ENCODE peak calls at places on chromosomes 12 and 14, in four cellular contexts. R is K562, X is WTC11, L is HepG2. V is an unnamed sample.

GRCh38 chr12:18479266-18479665 is 217.9 kb downstream of the PIK3C2G start:
- DNase-seq in R (no peak), X (no peak), L (no peak), V (no peak)

GRCh38 chr12:80268924-80269749 is 169.8 kb downstream of the OTOGL start:
- DNase-seq in R (no peak), X (no peak), L (no peak), V (no peak)

GRCh38 chr12:44960856-44961255 is 84.7 kb upstream of the NELL2 start:
- DNase-seq in R (no peak), X (peak; percentile 64), L (peak; percentile 8), V (no peak)

GRCh38 chr12:26691234-26691970 is 141.6 kb downstream of the ITPR2 start:
- DNase-seq in R (peak; percentile 79), X (peak; percentile 40), L (peak; percentile 24), V (no peak)

GRCh38 chr14:34324363-34324795 is 137.7 kb downstream of the SPTSSA start:
- DNase-seq in R (peak; percentile 51), X (no peak), L (peak; percentile 71), V (peak; percentile 52)

GRCh38 chr14:51666831-51667230 is 15.1 kb downstream of the FRMD6 start:
- DNase-seq in R (no peak), X (no peak), L (peak; percentile 35), V (no peak)

GRCh38 chr12:31651893-31652521 is 7.5 kb upstream of the ETFBKMT start:
- DNase-seq in R (peak; percentile 60), X (no peak), L (no peak), V (peak; percentile 71)

GRCh38 chr14:78405071-78405856 is 235.1 kb downstream of the NRXN3 start:
- DNase-seq in R (peak; percentile 1), X (no peak), L (no peak), V (peak; percentile 77)

GRCh38 chr12:47231456-47231855 is 151.7 kb upstream of the AMIGO2 start:
- DNase-seq in R (no peak), X (no peak), L (no peak), V (no peak)

GRCh38 chr14:100868621-100869370 is 34.7 kb downstream of the RTL1 start:
- DNase-seq in R (no peak), X (no peak), L (no peak), V (no peak)

GRCh38 chr12:15163001-15163400 is 58.2 kb downstream of the RERG start:
- DNase-seq in R (no peak), X (no peak), L (no peak), V (no peak)

GRCh38 chr14:69989622-69990021 is 110.4 kb downstream of the SMOC1 start:
- DNase-seq in R (no peak), X (no peak), L (no peak), V (no peak)

GRCh38 chr12:2586159-2587035 is 208.4 kb upstream of the FKBP4 start:
- DNase-seq in R (no peak), X (no peak), L (no peak), V (peak; percentile 66)
- TF ChIP-seq USF2 in R (no peak), X (no peak), L (no peak), V (no peak)

GRCh38 chr12:105939181-105939721 is 199.5 kb downstream of the NUAK1 start:
- DNase-seq in R (no peak), X (no peak), L (no peak), V (no peak)
- TF ChIP-seq FOXJ3 in R (no peak), X (no peak), L (no peak), V (no peak)

DNA sequence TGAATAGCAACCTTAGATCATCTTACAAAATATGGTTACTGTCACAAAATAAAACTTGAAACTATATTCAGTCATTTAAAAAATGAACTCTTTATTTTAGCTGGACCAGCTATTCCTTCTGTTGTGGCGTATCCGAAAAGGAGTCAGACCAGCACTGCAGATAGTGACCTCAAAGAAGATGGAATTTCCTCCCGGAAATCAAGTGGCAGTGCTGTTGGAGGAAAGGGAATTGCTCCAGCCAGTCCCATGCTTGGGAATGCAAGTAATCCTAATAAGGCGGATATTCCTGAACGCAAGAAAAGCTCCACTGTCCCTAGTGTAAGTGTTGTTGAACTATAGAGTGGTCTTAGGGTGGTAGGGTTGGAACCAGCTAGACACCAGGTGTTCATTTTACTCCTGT is 47.7 kb downstream of the CKB start:
- DNase-seq in R (no peak), X (no peak), L (no peak), V (no peak)
- TF ChIP-seq USF2 in R (no peak), X (no peak), L (no peak), V (no peak)

DNA sequence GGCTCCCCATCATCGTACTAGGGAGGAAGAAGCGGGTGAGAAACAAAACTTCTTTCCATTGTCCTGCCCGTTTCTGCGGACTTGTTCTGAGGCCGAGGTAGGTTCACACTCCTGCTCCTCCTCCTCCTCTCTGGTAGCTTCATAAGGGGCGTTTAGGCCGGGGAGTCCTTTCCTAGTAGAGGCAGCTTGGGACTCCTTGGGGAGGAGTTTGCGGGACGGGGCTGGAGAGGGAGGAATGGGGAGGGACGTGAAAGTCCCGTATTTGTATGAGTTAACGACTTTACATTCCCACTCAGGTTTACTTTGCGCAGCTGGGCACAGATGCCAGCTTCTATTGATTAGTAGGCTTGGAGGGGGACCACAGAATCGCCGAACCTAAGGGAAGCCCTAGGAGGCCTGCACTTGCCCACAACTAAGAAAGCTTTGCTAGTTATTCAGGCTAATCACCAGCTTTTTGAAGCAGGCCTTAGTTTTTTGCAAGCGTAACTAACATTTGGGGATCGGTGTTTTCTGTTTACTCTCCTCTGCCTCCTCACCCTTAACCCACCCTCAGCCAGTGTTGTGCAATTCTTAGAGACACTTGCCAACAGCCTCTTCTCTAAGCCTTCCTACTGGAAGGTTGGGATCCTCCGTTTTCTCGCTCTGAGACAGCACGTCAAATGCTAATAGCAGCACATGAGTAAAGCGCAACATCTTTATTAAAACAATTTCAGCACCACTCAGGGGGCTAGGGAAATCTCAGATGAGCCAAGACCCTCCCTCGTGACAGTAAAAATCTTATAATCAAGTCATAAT is 499 bp downstream of the RNASE4 start:
- DNase-seq in R (peak; percentile 19), X (peak; percentile 29), L (peak; percentile 46), V (no peak)
- TF ChIP-seq FOXJ3 in R (no peak), X (no peak), L (no peak), V (no peak)

GRCh38 chr14:93961610-93962009 is 14.8 kb downstream of the ASB2 start:
- DNase-seq in R (no peak), X (no peak), L (no peak), V (no peak)

GRCh38 chr14:93964281-93964680 is 12.1 kb downstream of the ASB2 start:
- DNase-seq in R (no peak), X (no peak), L (no peak), V (no peak)

GRCh38 chr14:93963692-93964091 is 12.7 kb downstream of the ASB2 start:
- DNase-seq in R (no peak), X (no peak), L (no peak), V (no peak)

GRCh38 chr14:93964820-93965286 is 11.5 kb downstream of the ASB2 start:
- DNase-seq in R (no peak), X (no peak), L (no peak), V (no peak)

DNA sequence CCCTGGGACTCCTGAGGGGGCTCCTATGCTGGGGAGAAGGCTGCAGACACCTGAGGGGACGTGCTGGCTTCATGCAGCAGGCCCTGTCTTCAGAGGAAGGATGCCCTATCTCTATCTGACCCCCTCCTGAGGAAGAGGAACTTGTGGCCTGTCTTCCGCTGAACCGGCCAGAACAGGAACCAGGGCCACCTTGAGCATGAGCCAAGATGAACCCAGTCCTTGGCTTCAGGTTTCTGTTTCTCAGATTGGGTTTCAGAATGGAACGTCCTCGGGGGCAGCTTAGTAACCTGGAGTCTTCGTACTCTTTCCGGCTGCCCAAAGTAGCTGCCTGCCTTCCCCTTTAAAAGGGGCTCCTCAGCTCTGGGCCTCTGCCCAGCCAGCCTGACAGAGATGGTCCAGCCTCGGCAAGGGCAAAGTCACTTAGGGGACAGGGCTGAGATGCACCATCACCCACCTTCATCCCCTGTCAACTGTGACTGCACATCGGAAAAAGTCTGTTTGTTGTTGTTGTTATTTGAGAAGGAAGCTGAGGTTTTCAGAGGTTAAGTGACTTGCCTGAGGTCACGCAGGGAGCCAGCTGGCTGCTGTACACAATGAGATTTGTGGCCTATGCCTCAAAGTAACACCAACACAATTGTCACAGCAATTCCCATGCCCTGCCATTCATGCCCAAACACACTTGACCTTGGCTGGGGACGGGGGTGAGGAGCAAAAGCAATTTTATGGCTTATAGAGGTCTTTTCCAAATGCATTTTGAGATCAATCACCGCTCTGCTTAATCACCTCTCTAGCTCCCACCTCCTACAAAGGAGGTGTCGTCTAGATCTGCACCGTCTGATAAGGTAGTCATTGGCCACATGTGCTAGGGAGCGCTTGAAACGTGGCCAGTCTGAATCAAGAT is 13.4 kb downstream of the ASB2 start:
- DNase-seq in R (no peak), X (no peak), L (no peak), V (no peak)
- TF ChIP-seq USF2 in R (no peak), X (no peak), L (no peak), V (no peak)

GRCh38 chr14:102917469-102918211 is 4.8 kb upstream of the AMN start:
- DNase-seq in R (peak; percentile 55), X (peak; percentile 84), L (peak; percentile 24), V (peak; percentile 87)
- TF ChIP-seq FOXJ3 in R (no peak), X (no peak), L (no peak), V (no peak)

GRCh38 chr14:75831971-75832370 is 149.8 kb downstream of the TGFB3 start:
- DNase-seq in R (peak; percentile 44), X (no peak), L (no peak), V (no peak)
- TF ChIP-seq USF2 in R (no peak), X (no peak), L (no peak), V (no peak)

GRCh38 chr14:64788706-64789105 is 84.5 kb downstream of the PLEKHG3 start:
- DNase-seq in R (peak; percentile 16), X (no peak), L (no peak), V (no peak)
- TF ChIP-seq FOXJ3 in R (no peak), X (no peak), L (no peak), V (no peak)